ENCODE peak calls at places on chromosome X, in ten cellular contexts. One of them, this sample, is unnamed. For H3K27me3, the result is how much of the 10 kb centered on the place peaks cover.

GRCh38 chrX:9110808-9111207 is 76.9 kb upstream of the FAM9B start:
- DNase-seq in neural progenitor cell: no peak
- DNase-seq in fibroblast of lung: no peak
- DNase-seq in CD8-positive, alpha-beta T cell: no peak
- DNase-seq in heart left ventricle: no peak
- DNase-seq in HL-60: no peak
- DNase-seq in transverse colon: no peak
- DNase-seq in BJ: no peak
- DNase-seq in tibial nerve: no peak
- DNase-seq in dorsolateral prefrontal cortex: no peak
- DNase-seq in this sample: no peak

GRCh38 chrX:72141372-72142004 is 9.8 kb upstream of the RTL5 start:
- DNase-seq in neural progenitor cell: no peak
- DNase-seq in fibroblast of lung: no peak
- DNase-seq in CD8-positive, alpha-beta T cell: no peak
- DNase-seq in heart left ventricle: no peak
- DNase-seq in HL-60: no peak
- DNase-seq in transverse colon: no peak
- DNase-seq in BJ: no peak
- DNase-seq in tibial nerve: no peak
- DNase-seq in dorsolateral prefrontal cortex: no peak
- DNase-seq in this sample: no peak

GRCh38 chrX:47241201-47242011 is 8.6 kb downstream of the USP11 start:
- DNase-seq in neural progenitor cell: no peak
- DNase-seq in fibroblast of lung: no peak
- DNase-seq in CD8-positive, alpha-beta T cell: no peak
- DNase-seq in heart left ventricle: no peak
- DNase-seq in HL-60: no peak
- DNase-seq in transverse colon: no peak
- DNase-seq in BJ: no peak
- DNase-seq in tibial nerve: no peak
- DNase-seq in dorsolateral prefrontal cortex: no peak
- DNase-seq in this sample: no peak

GRCh38 chrX:87808576-87809243 is 291.1 kb downstream of the KLHL4 start:
- DNase-seq in neural progenitor cell: no peak
- DNase-seq in fibroblast of lung: no peak
- DNase-seq in CD8-positive, alpha-beta T cell: no peak
- DNase-seq in heart left ventricle: no peak
- DNase-seq in HL-60: no peak
- DNase-seq in transverse colon: no peak
- DNase-seq in BJ: no peak
- DNase-seq in tibial nerve: no peak
- DNase-seq in dorsolateral prefrontal cortex: no peak
- DNase-seq in this sample: no peak

GRCh38 chrX:7147978-7148824 is at the start of gene PUDP:
- DNase-seq in neural progenitor cell: peak
- DNase-seq in fibroblast of lung: peak
- DNase-seq in CD8-positive, alpha-beta T cell: peak
- DNase-seq in heart left ventricle: peak
- DNase-seq in HL-60: peak
- DNase-seq in transverse colon: peak
- DNase-seq in BJ: no peak
- DNase-seq in tibial nerve: peak
- DNase-seq in dorsolateral prefrontal cortex: peak
- DNase-seq in this sample: peak

GRCh38 chrX:77597511-77597910 is 150.3 kb downstream of the FGF16 start:
- DNase-seq in neural progenitor cell: no peak
- DNase-seq in fibroblast of lung: no peak
- DNase-seq in CD8-positive, alpha-beta T cell: no peak
- DNase-seq in heart left ventricle: no peak
- DNase-seq in HL-60: no peak
- DNase-seq in transverse colon: no peak
- DNase-seq in BJ: no peak
- DNase-seq in tibial nerve: no peak
- DNase-seq in dorsolateral prefrontal cortex: no peak
- DNase-seq in this sample: no peak

GRCh38 chrX:42094208-42094607 is 170.9 kb upstream of the CASK start:
- DNase-seq in neural progenitor cell: no peak
- DNase-seq in fibroblast of lung: no peak
- DNase-seq in CD8-positive, alpha-beta T cell: no peak
- DNase-seq in heart left ventricle: no peak
- DNase-seq in HL-60: peak
- DNase-seq in transverse colon: no peak
- DNase-seq in BJ: no peak
- DNase-seq in tibial nerve: no peak
- DNase-seq in dorsolateral prefrontal cortex: no peak
- DNase-seq in this sample: no peak

GRCh38 chrX:65586491-65586890 is 51.9 kb upstream of the LAS1L start:
- DNase-seq in neural progenitor cell: no peak
- DNase-seq in fibroblast of lung: no peak
- DNase-seq in CD8-positive, alpha-beta T cell: no peak
- DNase-seq in heart left ventricle: no peak
- DNase-seq in HL-60: no peak
- DNase-seq in transverse colon: no peak
- DNase-seq in BJ: no peak
- DNase-seq in tibial nerve: no peak
- DNase-seq in dorsolateral prefrontal cortex: no peak
- DNase-seq in this sample: no peak

GRCh38 chrX:108396188-108396885 is 41.9 kb downstream of the COL4A6 start:
- DNase-seq in neural progenitor cell: no peak
- DNase-seq in fibroblast of lung: no peak
- DNase-seq in CD8-positive, alpha-beta T cell: no peak
- DNase-seq in heart left ventricle: no peak
- DNase-seq in HL-60: no peak
- DNase-seq in transverse colon: no peak
- DNase-seq in BJ: no peak
- DNase-seq in tibial nerve: no peak
- DNase-seq in dorsolateral prefrontal cortex: no peak
- DNase-seq in this sample: peak

GRCh38 chrX:7647826-7648225 is 195.1 kb upstream of the VCX start:
- DNase-seq in neural progenitor cell: peak
- DNase-seq in fibroblast of lung: no peak
- DNase-seq in CD8-positive, alpha-beta T cell: no peak
- DNase-seq in heart left ventricle: no peak
- DNase-seq in HL-60: no peak
- DNase-seq in transverse colon: no peak
- DNase-seq in BJ: no peak
- DNase-seq in tibial nerve: no peak
- DNase-seq in dorsolateral prefrontal cortex: no peak
- DNase-seq in this sample: no peak

GRCh38 chrX:44155126-44155525 is 181.9 kb upstream of the NDP start:
- DNase-seq in neural progenitor cell: no peak
- DNase-seq in fibroblast of lung: no peak
- DNase-seq in CD8-positive, alpha-beta T cell: no peak
- DNase-seq in heart left ventricle: no peak
- DNase-seq in HL-60: no peak
- DNase-seq in transverse colon: no peak
- DNase-seq in BJ: no peak
- DNase-seq in tibial nerve: no peak
- DNase-seq in dorsolateral prefrontal cortex: no peak
- DNase-seq in this sample: no peak

GRCh38 chrX:112816908-112817307 is 23.7 kb downstream of the AMOT start:
- DNase-seq in neural progenitor cell: no peak
- DNase-seq in fibroblast of lung: no peak
- DNase-seq in CD8-positive, alpha-beta T cell: no peak
- DNase-seq in heart left ventricle: no peak
- DNase-seq in HL-60: no peak
- DNase-seq in transverse colon: no peak
- DNase-seq in BJ: no peak
- DNase-seq in tibial nerve: no peak
- DNase-seq in dorsolateral prefrontal cortex: no peak
- DNase-seq in this sample: no peak

GRCh38 chrX:151763711-151764110 is 29.2 kb downstream of the CNGA2 start:
- DNase-seq in neural progenitor cell: no peak
- DNase-seq in fibroblast of lung: no peak
- DNase-seq in CD8-positive, alpha-beta T cell: no peak
- DNase-seq in heart left ventricle: no peak
- DNase-seq in HL-60: no peak
- DNase-seq in transverse colon: no peak
- DNase-seq in BJ: no peak
- DNase-seq in tibial nerve: no peak
- DNase-seq in dorsolateral prefrontal cortex: no peak
- DNase-seq in this sample: no peak

GRCh38 chrX:72312311-72312940 is 6.7 kb upstream of the CITED1 start:
- DNase-seq in neural progenitor cell: no peak
- DNase-seq in fibroblast of lung: no peak
- DNase-seq in CD8-positive, alpha-beta T cell: no peak
- DNase-seq in heart left ventricle: no peak
- DNase-seq in HL-60: no peak
- DNase-seq in transverse colon: no peak
- DNase-seq in BJ: no peak
- DNase-seq in tibial nerve: no peak
- DNase-seq in dorsolateral prefrontal cortex: no peak
- DNase-seq in this sample: no peak

GRCh38 chrX:53732797-53733196 is 46.3 kb upstream of the HUWE1 start:
- DNase-seq in neural progenitor cell: no peak
- DNase-seq in fibroblast of lung: no peak
- DNase-seq in CD8-positive, alpha-beta T cell: no peak
- DNase-seq in heart left ventricle: no peak
- DNase-seq in HL-60: no peak
- DNase-seq in transverse colon: no peak
- DNase-seq in BJ: no peak
- DNase-seq in tibial nerve: no peak
- DNase-seq in dorsolateral prefrontal cortex: no peak
- DNase-seq in this sample: no peak

GRCh38 chrX:11105080-11105479 is 6.1 kb upstream of the HCCS start:
- DNase-seq in neural progenitor cell: no peak
- DNase-seq in fibroblast of lung: peak
- DNase-seq in CD8-positive, alpha-beta T cell: no peak
- DNase-seq in heart left ventricle: no peak
- DNase-seq in HL-60: no peak
- DNase-seq in transverse colon: no peak
- DNase-seq in BJ: no peak
- DNase-seq in tibial nerve: no peak
- DNase-seq in dorsolateral prefrontal cortex: no peak
- DNase-seq in this sample: no peak

GRCh38 chrX:22699591-22700091 is 300.1 kb upstream of the DDX53 start:
- DNase-seq in neural progenitor cell: no peak
- DNase-seq in fibroblast of lung: peak
- DNase-seq in CD8-positive, alpha-beta T cell: no peak
- DNase-seq in heart left ventricle: no peak
- DNase-seq in HL-60: no peak
- DNase-seq in transverse colon: no peak
- DNase-seq in BJ: no peak
- DNase-seq in tibial nerve: no peak
- DNase-seq in dorsolateral prefrontal cortex: no peak
- DNase-seq in this sample: no peak

GRCh38 chrX:22795680-22796079 is 204.1 kb upstream of the DDX53 start:
- DNase-seq in neural progenitor cell: no peak
- DNase-seq in fibroblast of lung: no peak
- DNase-seq in CD8-positive, alpha-beta T cell: no peak
- DNase-seq in heart left ventricle: no peak
- DNase-seq in HL-60: no peak
- DNase-seq in transverse colon: no peak
- DNase-seq in BJ: no peak
- DNase-seq in tibial nerve: no peak
- DNase-seq in dorsolateral prefrontal cortex: no peak
- DNase-seq in this sample: no peak

GRCh38 chrX:3143043-3143799 is 102.0 kb downstream of the ARSF start:
- DNase-seq in neural progenitor cell: no peak
- DNase-seq in fibroblast of lung: no peak
- DNase-seq in CD8-positive, alpha-beta T cell: no peak
- DNase-seq in heart left ventricle: no peak
- DNase-seq in HL-60: peak
- DNase-seq in transverse colon: no peak
- DNase-seq in BJ: no peak
- DNase-seq in tibial nerve: no peak
- DNase-seq in dorsolateral prefrontal cortex: no peak
- DNase-seq in this sample: no peak
- TF ChIP-seq CTCF in neural progenitor cell: no peak
- TF ChIP-seq CTCF in fibroblast of lung: no peak
- TF ChIP-seq CTCF in CD8-positive, alpha-beta T cell: no peak
- TF ChIP-seq CTCF in heart left ventricle: no peak
- TF ChIP-seq CTCF in HL-60: no peak
- TF ChIP-seq CTCF in transverse colon: no peak
- TF ChIP-seq CTCF in BJ: no peak
- TF ChIP-seq CTCF in tibial nerve: no peak
- TF ChIP-seq CTCF in dorsolateral prefrontal cortex: no peak
- TF ChIP-seq CTCF in this sample: no peak

GRCh38 chrX:50798782-50799181 is 15.2 kb downstream of the SHROOM4 start:
- DNase-seq in neural progenitor cell: no peak
- DNase-seq in fibroblast of lung: no peak
- DNase-seq in CD8-positive, alpha-beta T cell: no peak
- DNase-seq in heart left ventricle: no peak
- DNase-seq in HL-60: no peak
- DNase-seq in transverse colon: no peak
- DNase-seq in BJ: no peak
- DNase-seq in tibial nerve: no peak
- DNase-seq in dorsolateral prefrontal cortex: no peak
- DNase-seq in this sample: no peak

GRCh38 chrX:50805316-50805715 is 8.7 kb downstream of the SHROOM4 start:
- DNase-seq in neural progenitor cell: no peak
- DNase-seq in fibroblast of lung: no peak
- DNase-seq in CD8-positive, alpha-beta T cell: no peak
- DNase-seq in heart left ventricle: no peak
- DNase-seq in HL-60: no peak
- DNase-seq in transverse colon: no peak
- DNase-seq in BJ: no peak
- DNase-seq in tibial nerve: no peak
- DNase-seq in dorsolateral prefrontal cortex: no peak
- DNase-seq in this sample: no peak

GRCh38 chrX:50799531-50799961 is 14.4 kb downstream of the SHROOM4 start:
- DNase-seq in neural progenitor cell: no peak
- DNase-seq in fibroblast of lung: no peak
- DNase-seq in CD8-positive, alpha-beta T cell: no peak
- DNase-seq in heart left ventricle: peak
- DNase-seq in HL-60: no peak
- DNase-seq in transverse colon: peak
- DNase-seq in BJ: peak
- DNase-seq in tibial nerve: no peak
- DNase-seq in dorsolateral prefrontal cortex: no peak
- DNase-seq in this sample: no peak

GRCh38 chrX:50801135-50801534 is 12.9 kb downstream of the SHROOM4 start:
- DNase-seq in neural progenitor cell: no peak
- DNase-seq in fibroblast of lung: no peak
- DNase-seq in CD8-positive, alpha-beta T cell: no peak
- DNase-seq in heart left ventricle: no peak
- DNase-seq in HL-60: no peak
- DNase-seq in transverse colon: no peak
- DNase-seq in BJ: no peak
- DNase-seq in tibial nerve: no peak
- DNase-seq in dorsolateral prefrontal cortex: no peak
- DNase-seq in this sample: no peak
- H3K27me3 ChIP-seq in neural progenitor cell: under half
- H3K27me3 ChIP-seq in fibroblast of lung: under half
- H3K27me3 ChIP-seq in CD8-positive, alpha-beta T cell: under half
- H3K27me3 ChIP-seq in heart left ventricle: under half
- H3K27me3 ChIP-seq in HL-60: under half
- H3K27me3 ChIP-seq in transverse colon: under half
- H3K27me3 ChIP-seq in BJ: under half
- H3K27me3 ChIP-seq in tibial nerve: under half
- H3K27me3 ChIP-seq in dorsolateral prefrontal cortex: under half
- H3K27me3 ChIP-seq in this sample: under half

GRCh38 chrX:12947545-12948235 is 27.2 kb upstream of the TMSB4X start:
- DNase-seq in neural progenitor cell: no peak
- DNase-seq in fibroblast of lung: no peak
- DNase-seq in CD8-positive, alpha-beta T cell: no peak
- DNase-seq in heart left ventricle: no peak
- DNase-seq in HL-60: no peak
- DNase-seq in transverse colon: no peak
- DNase-seq in BJ: no peak
- DNase-seq in tibial nerve: no peak
- DNase-seq in dorsolateral prefrontal cortex: no peak
- DNase-seq in this sample: no peak
- H3K4me3 ChIP-seq in neural progenitor cell: no peak
- H3K4me3 ChIP-seq in fibroblast of lung: no peak
- H3K4me3 ChIP-seq in CD8-positive, alpha-beta T cell: no peak
- H3K4me3 ChIP-seq in heart left ventricle: no peak
- H3K4me3 ChIP-seq in HL-60: no peak
- H3K4me3 ChIP-seq in transverse colon: no peak
- H3K4me3 ChIP-seq in BJ: no peak
- H3K4me3 ChIP-seq in tibial nerve: no peak
- H3K4me3 ChIP-seq in dorsolateral prefrontal cortex: no peak
- H3K4me3 ChIP-seq in this sample: no peak

GRCh38 chrX:136258951-136259350 is 7.8 kb upstream of the MAP7D3 start:
- DNase-seq in neural progenitor cell: no peak
- DNase-seq in fibroblast of lung: no peak
- DNase-seq in CD8-positive, alpha-beta T cell: no peak
- DNase-seq in heart left ventricle: no peak
- DNase-seq in HL-60: no peak
- DNase-seq in transverse colon: no peak
- DNase-seq in BJ: no peak
- DNase-seq in tibial nerve: no peak
- DNase-seq in dorsolateral prefrontal cortex: no peak
- DNase-seq in this sample: no peak
- TF ChIP-seq CTCF in neural progenitor cell: no peak
- TF ChIP-seq CTCF in fibroblast of lung: no peak
- TF ChIP-seq CTCF in CD8-positive, alpha-beta T cell: no peak
- TF ChIP-seq CTCF in heart left ventricle: no peak
- TF ChIP-seq CTCF in HL-60: no peak
- TF ChIP-seq CTCF in transverse colon: no peak
- TF ChIP-seq CTCF in BJ: no peak
- TF ChIP-seq CTCF in tibial nerve: no peak
- TF ChIP-seq CTCF in dorsolateral prefrontal cortex: no peak
- TF ChIP-seq CTCF in this sample: no peak

This sample was measured in breast epithelium.